ENCODE peak calls at places on chromosomes 13 and 19, in five cellular contexts. O is activated CD4-positive, alpha-beta T cell treated with anti-CD3 and anti-CD28 coated beads for 4 hours; Q is left ventricle myocardium superior; X is RWPE1; E is fibroblast of villous mesenchyme. C is an unnamed sample.

GRCh38 chr13:97423300-97424045 is 10.5 kb upstream of the RAP2A start:
- DNase-seq in E (no peak), O (no peak), Q (no peak), X (no peak), C (peak)

GRCh38 chr19:32231020-32231419 is 114.4 kb upstream of the ZNF507 start:
- DNase-seq in Q (no peak), E (no peak), X (no peak), O (no peak), C (no peak)

GRCh38 chr19:28486934-28487333 is 726.0 kb downstream of the UQCRFS1 start:
- DNase-seq in Q (no peak), E (no peak), O (no peak), X (no peak), C (no peak)

GRCh38 chr19:40803857-40804782 is 5.1 kb downstream of the EGLN2 start:
- DNase-seq in Q (peak), O (peak), X (no peak), E (no peak), C (no peak)

GRCh38 chr13:43545317-43545874 is 241.4 kb downstream of the ENOX1 start:
- DNase-seq in Q (peak), X (no peak), E (peak), O (no peak), C (no peak)

GRCh38 chr13:65508745-65509144 is 1721.4 kb downstream of the PCDH9 start:
- DNase-seq in X (no peak), E (no peak), O (no peak), Q (no peak), C (no peak)

GRCh38 chr13:113423225-113424170 is 29.8 kb downstream of the ADPRHL1 start:
- DNase-seq in E (no peak), O (no peak), Q (no peak), X (no peak), C (no peak)

GRCh38 chr13:36432106-36432544 is at the start of gene CCNA1:
- DNase-seq in X (peak), Q (no peak), O (no peak), E (no peak), C (peak)

GRCh38 chr13:74661851-74662250 is 527.6 kb upstream of the KLF12 start:
- DNase-seq in E (peak), O (no peak), Q (no peak), X (no peak), C (no peak)

GRCh38 chr13:35471466-35472307 is 4.8 kb downstream of the MAB21L1 start:
- DNase-seq in Q (no peak), O (no peak), E (no peak), X (no peak), C (no peak)

GRCh38 chr19:6354098-6354674 is 7.1 kb upstream of the CLPP start:
- DNase-seq in O (no peak), X (no peak), Q (no peak), E (peak), C (no peak)

GRCh38 chr19:6020166-6020967 is 42.4 kb upstream of the RANBP3 start:
- DNase-seq in O (no peak), E (peak), Q (peak), X (no peak), C (no peak)

GRCh38 chr13:50485979-50486935 is 357.2 kb downstream of the DLEU7 start:
- DNase-seq in E (no peak), X (no peak), Q (no peak), O (no peak), C (no peak)

GRCh38 chr13:30690282-30691188 is 44.8 kb upstream of the ALOX5AP start:
- DNase-seq in E (peak), Q (peak), X (peak), O (no peak), C (peak)

GRCh38 chr19:10112895-10113591 is 1.6 kb downstream of the P2RY11 start:
- DNase-seq in E (no peak), X (no peak), Q (peak), O (peak), C (peak)

GRCh38 chr19:29685326-29685725 is 20.1 kb downstream of the PLEKHF1 start:
- DNase-seq in X (no peak), Q (peak), O (no peak), E (no peak), C (no peak)

GRCh38 chr13:48586591-48587103 is 53.8 kb upstream of the RCBTB2 start:
- DNase-seq in O (no peak), X (no peak), E (no peak), Q (peak), C (peak)

GRCh38 chr13:46232281-46232680 is 20.6 kb downstream of the LRRC63 start:
- DNase-seq in E (no peak), X (no peak), O (no peak), Q (no peak), C (no peak)

GRCh38 chr13:40406405-40407138 is 259.9 kb downstream of the FOXO1 start:
- DNase-seq in E (peak), O (no peak), X (peak), Q (no peak), C (peak)

GRCh38 chr19:10724573-10725071 is 6.7 kb downstream of the DNM2 start:
- DNase-seq in X (no peak), E (peak), Q (no peak), O (no peak), C (no peak)

GRCh38 chr13:36493046-36493445 is 60.8 kb downstream of the CCNA1 start:
- DNase-seq in Q (no peak), E (no peak), X (no peak), O (no peak), C (no peak)

GRCh38 chr13:112567161-112567862 is 20.6 kb downstream of the TUBGCP3 start:
- DNase-seq in E (no peak), Q (no peak), X (no peak), O (no peak), C (no peak)

GRCh38 chr13:59343993-59344780 is 819.5 kb downstream of the DIAPH3 start:
- DNase-seq in E (no peak), X (no peak), Q (no peak), O (no peak), C (no peak)

GRCh38 chr13:20363604-20364003 is 131.5 kb upstream of the GJB6 start:
- DNase-seq in X (no peak), Q (no peak), O (no peak), E (no peak), C (no peak)

GRCh38 chr19:47509973-47510372 is 4.9 kb downstream of the NAPA start:
- DNase-seq in E (no peak), Q (peak), O (no peak), X (peak), C (peak)

GRCh38 chr13:41652735-41653361 is 195.5 kb downstream of the RGCC start:
- DNase-seq in Q (no peak), E (peak), X (peak), O (peak), C (peak)

GRCh38 chr13:39913928-39914327 is 258.5 kb downstream of the COG6 start:
- DNase-seq in E (peak), O (no peak), X (no peak), Q (no peak), C (no peak)

GRCh38 chr19:46025825-46026224 is 3.0 kb upstream of the PGLYRP1 start:
- DNase-seq in Q (no peak), X (no peak), E (no peak), O (no peak), C (no peak)

GRCh38 chr19:46412034-46412982 is 1.1 kb downstream of the CCDC8 start:
- DNase-seq in O (no peak), E (no peak), X (no peak), Q (no peak), C (no peak)

GRCh38 chr19:38285567-38285966 is 18.5 kb upstream of the C19orf33 start:
- DNase-seq in O (no peak), X (no peak), E (peak), Q (no peak), C (no peak)

GRCh38 chr13:70191034-70191433 is 82.8 kb upstream of the KLHL1 start:
- DNase-seq in O (no peak), E (no peak), X (no peak), Q (no peak), C (no peak)

C was measured in adrenal gland.